ENCODE peak calls at places on chromosomes 13 and 19, in four cellular contexts. One of them, this sample, is unnamed. For H3K36me3, the result is how much of the 10 kb centered on the place peaks cover.

GRCh38 chr13:21435710-21436151 is 23.4 kb downstream of the ZDHHC20 start:
- DNase-seq in psoas muscle: no peak
- DNase-seq in lung: peak
- DNase-seq in CD8-positive, alpha-beta memory T cell: peak
- DNase-seq in this sample: no peak

GRCh38 chr19:54188224-54188871 is 1.0 kb downstream of the MBOAT7 start:
- DNase-seq in psoas muscle: no peak
- DNase-seq in CD8-positive, alpha-beta memory T cell: peak
- DNase-seq in lung: peak
- DNase-seq in this sample: no peak

GRCh38 chr19:18284710-18285430 is 3.4 kb upstream of the JUND start:
- DNase-seq in psoas muscle: no peak
- DNase-seq in CD8-positive, alpha-beta memory T cell: no peak
- DNase-seq in lung: no peak
- DNase-seq in this sample: no peak

GRCh38 chr19:44653977-44654784 is 10.5 kb downstream of the PVR start:
- DNase-seq in lung: peak
- DNase-seq in psoas muscle: peak
- DNase-seq in CD8-positive, alpha-beta memory T cell: peak
- DNase-seq in this sample: no peak

GRCh38 chr19:22545751-22546150 is 88.4 kb upstream of the ZNF492 start:
- DNase-seq in CD8-positive, alpha-beta memory T cell: no peak
- DNase-seq in psoas muscle: no peak
- DNase-seq in lung: no peak
- DNase-seq in this sample: no peak

GRCh38 chr19:5916201-5916708 is 2.2 kb downstream of the CAPS start:
- DNase-seq in psoas muscle: no peak
- DNase-seq in lung: no peak
- DNase-seq in CD8-positive, alpha-beta memory T cell: no peak
- DNase-seq in this sample: no peak

GRCh38 chr13:41505209-41505835 is 48.0 kb downstream of the RGCC start:
- DNase-seq in psoas muscle: no peak
- DNase-seq in lung: no peak
- DNase-seq in CD8-positive, alpha-beta memory T cell: no peak
- DNase-seq in this sample: no peak

GRCh38 chr13:79581870-79582315 is 100.9 kb downstream of the NDFIP2 start:
- DNase-seq in psoas muscle: peak
- DNase-seq in lung: no peak
- DNase-seq in CD8-positive, alpha-beta memory T cell: no peak
- DNase-seq in this sample: no peak

GRCh38 chr13:36158606-36159005 is 27.4 kb upstream of the DCLK1 start:
- DNase-seq in psoas muscle: no peak
- DNase-seq in CD8-positive, alpha-beta memory T cell: no peak
- DNase-seq in lung: no peak
- DNase-seq in this sample: no peak

GRCh38 chr19:33800012-33800680 is 3.5 kb downstream of the KCTD15 start:
- DNase-seq in lung: no peak
- DNase-seq in psoas muscle: peak
- DNase-seq in CD8-positive, alpha-beta memory T cell: no peak
- DNase-seq in this sample: no peak

GRCh38 chr13:55761986-55762385 is 1378.7 kb upstream of the PRR20A start:
- DNase-seq in CD8-positive, alpha-beta memory T cell: no peak
- DNase-seq in lung: no peak
- DNase-seq in psoas muscle: no peak
- DNase-seq in this sample: no peak

GRCh38 chr19:11261431-11261901 is 858 bp downstream of the DOCK6 start:
- DNase-seq in CD8-positive, alpha-beta memory T cell: no peak
- DNase-seq in lung: no peak
- DNase-seq in psoas muscle: no peak
- DNase-seq in this sample: no peak

GRCh38 chr13:102907016-102907756 is 61.4 kb downstream of the ERCC5 start:
- DNase-seq in lung: no peak
- DNase-seq in psoas muscle: no peak
- DNase-seq in CD8-positive, alpha-beta memory T cell: no peak
- DNase-seq in this sample: no peak

GRCh38 chr19:41324921-41325639 is 15.1 kb downstream of the CCDC97 start:
- DNase-seq in lung: no peak
- DNase-seq in CD8-positive, alpha-beta memory T cell: peak
- DNase-seq in psoas muscle: peak
- DNase-seq in this sample: no peak

GRCh38 chr19:49749055-49749716 is 13.9 kb downstream of the TSKS start:
- DNase-seq in lung: no peak
- DNase-seq in CD8-positive, alpha-beta memory T cell: no peak
- DNase-seq in psoas muscle: no peak
- DNase-seq in this sample: no peak

GRCh38 chr13:60756306-60756705 is 359.3 kb downstream of the TDRD3 start:
- DNase-seq in psoas muscle: no peak
- DNase-seq in CD8-positive, alpha-beta memory T cell: no peak
- DNase-seq in lung: no peak
- DNase-seq in this sample: no peak

GRCh38 chr13:89827552-89827951 is 1519.9 kb upstream of the MIR17HG start:
- DNase-seq in psoas muscle: no peak
- DNase-seq in lung: no peak
- DNase-seq in CD8-positive, alpha-beta memory T cell: no peak
- DNase-seq in this sample: no peak

GRCh38 chr13:25247345-25247744 is 39.9 kb downstream of the MTMR6 start:
- DNase-seq in psoas muscle: no peak
- DNase-seq in CD8-positive, alpha-beta memory T cell: no peak
- DNase-seq in lung: no peak
- DNase-seq in this sample: no peak

GRCh38 chr13:24038846-24039330 is 121.6 kb upstream of the SPATA13 start:
- DNase-seq in lung: peak
- DNase-seq in CD8-positive, alpha-beta memory T cell: no peak
- DNase-seq in psoas muscle: no peak
- DNase-seq in this sample: no peak

GRCh38 chr19:4575978-4576933 is 16.8 kb upstream of the SEMA6B start:
- DNase-seq in lung: peak
- DNase-seq in CD8-positive, alpha-beta memory T cell: peak
- DNase-seq in psoas muscle: peak
- DNase-seq in this sample: no peak

GRCh38 chr19:48244289-48244688 is 11.4 kb downstream of the CARD8 start:
- DNase-seq in lung: no peak
- DNase-seq in CD8-positive, alpha-beta memory T cell: peak
- DNase-seq in psoas muscle: no peak
- DNase-seq in this sample: peak

GRCh38 chr13:37412271-37412683 is 186.3 kb downstream of the POSTN start:
- DNase-seq in CD8-positive, alpha-beta memory T cell: no peak
- DNase-seq in lung: no peak
- DNase-seq in psoas muscle: no peak
- DNase-seq in this sample: no peak

GRCh38 chr13:99218126-99218525 is 17.5 kb downstream of the UBAC2 start:
- DNase-seq in lung: no peak
- DNase-seq in psoas muscle: no peak
- DNase-seq in CD8-positive, alpha-beta memory T cell: no peak
- DNase-seq in this sample: no peak

GRCh38 chr13:50319603-50320296 is 304.5 kb downstream of the KCNRG start:
- DNase-seq in lung: no peak
- DNase-seq in psoas muscle: no peak
- DNase-seq in CD8-positive, alpha-beta memory T cell: no peak
- DNase-seq in this sample: no peak

GRCh38 chr19:5307655-5308054 is 33.0 kb downstream of the PTPRS start:
- DNase-seq in lung: no peak
- DNase-seq in psoas muscle: no peak
- DNase-seq in CD8-positive, alpha-beta memory T cell: no peak
- DNase-seq in this sample: no peak

GRCh38 chr13:67351915-67352314 is 121.8 kb upstream of the PCDH9 start:
- DNase-seq in lung: no peak
- DNase-seq in psoas muscle: no peak
- DNase-seq in CD8-positive, alpha-beta memory T cell: no peak
- DNase-seq in this sample: no peak

GRCh38 chr19:30278882-30279254 is 93.3 kb upstream of the ZNF536 start:
- DNase-seq in psoas muscle: no peak
- DNase-seq in lung: no peak
- DNase-seq in CD8-positive, alpha-beta memory T cell: no peak
- DNase-seq in this sample: no peak

GRCh38 chr19:33333151-33333550 is 30.8 kb upstream of the CEBPA start:
- DNase-seq in lung: no peak
- DNase-seq in CD8-positive, alpha-beta memory T cell: no peak
- DNase-seq in psoas muscle: no peak
- DNase-seq in this sample: no peak

GRCh38 chr19:35478794-35479193 is 11.5 kb downstream of the KRTDAP start:
- DNase-seq in lung: no peak
- DNase-seq in CD8-positive, alpha-beta memory T cell: no peak
- DNase-seq in psoas muscle: no peak
- DNase-seq in this sample: no peak

GRCh38 chr13:80841346-80841882 is 500.5 kb upstream of the SPRY2 start:
- DNase-seq in psoas muscle: no peak
- DNase-seq in lung: no peak
- DNase-seq in CD8-positive, alpha-beta memory T cell: no peak
- DNase-seq in this sample: no peak
- H3K4me3 ChIP-seq in psoas muscle: no peak
- H3K4me3 ChIP-seq in lung: no peak
- H3K4me3 ChIP-seq in CD8-positive, alpha-beta memory T cell: no peak
- H3K4me3 ChIP-seq in this sample: no peak

GRCh38 chr13:45511310-45512147 is 46.8 kb downstream of the COG3 start:
- DNase-seq in CD8-positive, alpha-beta memory T cell: no peak
- DNase-seq in lung: no peak
- DNase-seq in psoas muscle: no peak
- DNase-seq in this sample: peak
- H3K27ac ChIP-seq in CD8-positive, alpha-beta memory T cell: no peak
- H3K27ac ChIP-seq in lung: no peak
- H3K27ac ChIP-seq in psoas muscle: no peak
- H3K27ac ChIP-seq in this sample: peak

GRCh38 chr13:97436845-97437244 is 2.9 kb downstream of the RAP2A start:
- DNase-seq in psoas muscle: no peak
- DNase-seq in lung: no peak
- DNase-seq in CD8-positive, alpha-beta memory T cell: no peak
- DNase-seq in this sample: no peak
- H3K36me3 ChIP-seq in psoas muscle: under half
- H3K36me3 ChIP-seq in lung: under half
- H3K36me3 ChIP-seq in CD8-positive, alpha-beta memory T cell: under half
- H3K36me3 ChIP-seq in this sample: under half

DNA sequence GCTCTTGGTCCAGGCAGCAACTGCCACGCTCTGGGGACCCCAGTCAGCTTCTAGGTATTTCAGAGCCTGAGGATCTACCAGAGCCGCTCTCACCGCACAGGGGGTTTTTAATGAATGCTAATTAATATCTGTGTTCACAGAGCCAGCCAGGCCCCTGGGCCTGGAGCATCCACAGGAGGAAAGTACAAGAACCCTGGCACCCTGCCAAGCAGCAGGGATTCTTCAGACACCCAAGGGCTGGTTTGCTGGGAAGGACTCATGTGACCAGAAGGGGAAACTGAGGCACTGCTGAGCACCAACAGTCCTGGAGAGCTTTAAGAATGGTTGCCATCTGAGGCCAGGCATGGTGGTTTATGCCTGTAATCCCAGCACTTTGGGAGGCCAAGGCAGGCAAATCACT is 38.0 kb upstream of the ADGRE5 start:
- DNase-seq in CD8-positive, alpha-beta memory T cell: no peak
- DNase-seq in psoas muscle: no peak
- DNase-seq in lung: no peak
- DNase-seq in this sample: no peak
- H3K4me3 ChIP-seq in CD8-positive, alpha-beta memory T cell: no peak
- H3K4me3 ChIP-seq in psoas muscle: no peak
- H3K4me3 ChIP-seq in lung: no peak
- H3K4me3 ChIP-seq in this sample: no peak

DNA sequence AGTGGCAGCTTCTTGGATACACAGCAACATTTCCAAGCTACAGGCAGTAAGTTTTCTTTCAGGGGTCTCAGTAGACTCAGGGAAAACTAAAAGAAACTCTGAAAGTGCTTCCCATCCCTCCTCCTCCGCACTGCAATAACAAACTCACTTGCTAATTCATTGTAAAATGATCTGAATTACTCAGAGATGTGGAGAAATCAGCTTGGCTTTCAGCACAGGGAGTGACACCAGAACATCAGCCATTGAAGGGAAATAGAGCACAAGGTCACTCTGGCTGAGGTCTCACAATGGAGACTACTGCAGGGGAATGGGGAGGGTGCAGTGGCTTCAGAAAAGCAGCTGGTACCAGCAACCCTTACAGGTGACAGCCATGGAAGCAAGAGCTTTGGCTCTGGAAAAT is 137.3 kb upstream of the SERP2 start:
- DNase-seq in lung: no peak
- DNase-seq in CD8-positive, alpha-beta memory T cell: no peak
- DNase-seq in psoas muscle: no peak
- DNase-seq in this sample: no peak
- H3K27ac ChIP-seq in lung: peak
- H3K27ac ChIP-seq in CD8-positive, alpha-beta memory T cell: no peak
- H3K27ac ChIP-seq in psoas muscle: peak
- H3K27ac ChIP-seq in this sample: no peak

DNA sequence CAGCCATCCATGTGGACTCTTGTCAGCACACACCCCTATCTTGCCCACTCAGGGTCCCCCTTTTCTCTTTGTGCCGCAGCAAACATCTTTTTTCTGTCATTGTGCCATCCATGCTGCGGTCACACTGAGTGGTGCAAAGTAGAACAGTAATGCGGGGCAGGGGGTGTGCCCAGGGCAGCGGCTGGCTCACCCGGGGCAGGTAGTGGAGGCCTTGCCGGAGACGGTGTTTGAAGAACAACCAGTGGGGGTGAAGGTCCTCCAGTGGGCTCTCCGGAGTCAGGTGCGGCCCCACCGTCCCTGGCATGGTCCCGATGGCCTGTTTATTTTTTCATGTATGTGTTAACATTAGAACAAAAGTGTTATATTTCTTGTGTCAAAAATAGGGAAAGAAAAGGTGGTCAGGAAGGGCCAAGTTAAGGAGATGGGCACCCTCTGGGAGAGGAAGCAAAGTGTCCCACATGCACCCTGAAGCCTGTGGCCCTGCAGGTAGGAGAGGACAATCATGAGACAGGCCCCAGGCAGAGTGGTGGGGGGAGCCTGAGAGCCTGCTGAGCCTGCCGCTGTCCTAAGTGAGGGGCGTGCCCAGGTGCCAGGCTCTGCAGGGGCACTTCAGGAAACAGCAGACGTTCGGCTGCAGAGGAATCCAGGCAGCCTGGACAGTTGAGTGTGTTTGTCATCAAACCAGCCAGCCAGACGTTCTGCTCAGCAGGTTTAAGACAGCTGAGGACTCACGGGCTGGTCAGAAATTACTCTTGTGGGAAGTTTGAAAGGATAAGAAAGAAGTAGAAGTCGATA is 12.3 kb downstream of the TSSK6 start:
- DNase-seq in CD8-positive, alpha-beta memory T cell: no peak
- DNase-seq in psoas muscle: no peak
- DNase-seq in lung: no peak
- DNase-seq in this sample: no peak
- H3K36me3 ChIP-seq in CD8-positive, alpha-beta memory T cell: half or more
- H3K36me3 ChIP-seq in psoas muscle: under half
- H3K36me3 ChIP-seq in lung: half or more
- H3K36me3 ChIP-seq in this sample: half or more

DNA sequence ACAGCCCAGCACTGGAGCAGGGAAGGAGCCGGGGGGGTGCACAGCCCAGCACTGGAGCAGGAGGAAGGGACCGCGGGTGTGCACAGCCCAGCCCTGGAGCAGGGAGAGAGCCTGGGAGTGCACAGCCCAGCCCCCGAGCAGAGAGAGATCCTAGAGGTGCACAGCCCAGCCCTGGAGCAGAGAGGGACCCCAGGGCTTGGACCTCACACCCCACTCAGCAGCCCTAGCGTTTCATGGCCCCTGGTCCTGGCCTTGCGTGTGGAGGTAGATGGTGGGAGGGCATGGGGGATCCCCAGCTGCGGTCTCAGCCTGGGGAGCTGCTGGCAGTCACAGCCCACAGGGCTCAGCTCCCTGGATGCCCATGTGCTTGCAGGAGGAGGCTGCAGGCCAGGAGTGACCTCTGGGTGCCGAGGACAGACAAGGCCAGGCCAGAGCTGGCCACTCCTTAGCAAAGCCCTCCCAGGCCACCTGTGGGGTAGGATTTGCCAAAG is 25.1 kb downstream of the GAS6 start:
- DNase-seq in psoas muscle: peak
- DNase-seq in lung: no peak
- DNase-seq in CD8-positive, alpha-beta memory T cell: no peak
- DNase-seq in this sample: no peak
- H3K4me3 ChIP-seq in psoas muscle: peak
- H3K4me3 ChIP-seq in lung: no peak
- H3K4me3 ChIP-seq in CD8-positive, alpha-beta memory T cell: no peak
- H3K4me3 ChIP-seq in this sample: no peak

GRCh38 chr19:13008926-13009787 is 13.9 kb downstream of the NFIX start:
- DNase-seq in CD8-positive, alpha-beta memory T cell: no peak
- DNase-seq in psoas muscle: no peak
- DNase-seq in lung: no peak
- DNase-seq in this sample: no peak
- H3K27ac ChIP-seq in CD8-positive, alpha-beta memory T cell: no peak
- H3K27ac ChIP-seq in psoas muscle: peak
- H3K27ac ChIP-seq in lung: no peak
- H3K27ac ChIP-seq in this sample: peak

This sample was measured in SK-N-MC.